ENCODE peak calls at places on chromosomes 13 and 19, in four cellular contexts. Z is SK-N-SH, G is K562, Y is H1. R is an unnamed sample.

GRCh38 chr13:59750860-59751259 is 412.9 kb downstream of the DIAPH3 start:
- DNase-seq in Z (peak), G (no peak), Y (peak), R (no peak)

GRCh38 chr13:92537485-92537884 is 689.1 kb upstream of the GPC6 start:
- DNase-seq in Z (no peak), G (no peak), Y (no peak), R (no peak)

GRCh38 chr19:7083076-7083956 is 13.8 kb downstream of the ZNF557 start:
- DNase-seq in Z (no peak), G (no peak), Y (no peak), R (no peak)

GRCh38 chr13:20492641-20493040 is 33.0 kb downstream of the CRYL1 start:
- DNase-seq in Z (no peak), G (peak), Y (peak), R (no peak)

GRCh38 chr19:38277549-38277948 is 13.2 kb downstream of the SPINT2 start:
- DNase-seq in Z (no peak), G (no peak), Y (no peak), R (no peak)

GRCh38 chr19:46495789-46496099 is at the start of gene PNMA8B:
- DNase-seq in Z (peak), G (peak), Y (peak), R (no peak)

GRCh38 chr19:44848036-44848804 is 2.1 kb downstream of the NECTIN2 start:
- DNase-seq in Z (peak), G (no peak), Y (peak), R (no peak)

GRCh38 chr19:46000497-46001246 is 5.4 kb downstream of the CCDC61 start:
- DNase-seq in Z (peak), G (peak), Y (peak), R (no peak)

GRCh38 chr19:49684251-49684982 is 5.0 kb upstream of the ADM5 start:
- DNase-seq in Z (peak), G (no peak), Y (peak), R (no peak)

GRCh38 chr19:38980583-38981374 is 5.2 kb upstream of the FBXO17 start:
- DNase-seq in Z (no peak), G (no peak), Y (no peak), R (no peak)

GRCh38 chr13:61592489-61592888 is 176.8 kb upstream of the PCDH20 start:
- DNase-seq in Z (no peak), G (no peak), Y (no peak), R (no peak)

GRCh38 chr13:93963266-93964131 is 516.0 kb downstream of the DCT start:
- DNase-seq in Z (no peak), G (no peak), Y (no peak), R (no peak)

GRCh38 chr13:66618702-66619101 is 611.4 kb downstream of the PCDH9 start:
- DNase-seq in Z (peak), G (peak), Y (no peak), R (no peak)

GRCh38 chr13:41075034-41075433 is 13.7 kb downstream of the WBP4 start:
- DNase-seq in Z (peak), G (peak), Y (no peak), R (no peak)

GRCh38 chr13:106340249-106340648 is 195.2 kb downstream of the EFNB2 start:
- DNase-seq in Z (no peak), G (no peak), Y (no peak), R (no peak)

GRCh38 chr13:109818891-109819290 is 32.5 kb upstream of the IRS2 start:
- DNase-seq in Z (no peak), G (no peak), Y (no peak), R (no peak)

GRCh38 chr19:35596366-35596999 is 10.5 kb downstream of the PMIS2 start:
- DNase-seq in Z (peak), G (peak), Y (no peak), R (peak)

GRCh38 chr19:55152017-55152416 is 3.0 kb upstream of the TNNT1 start:
- DNase-seq in Z (no peak), G (peak), Y (no peak), R (no peak)

GRCh38 chr13:40043759-40044158 is 388.3 kb downstream of the COG6 start:
- DNase-seq in Z (no peak), G (no peak), Y (no peak), R (no peak)

GRCh38 chr19:2613507-2614295 is 88.8 kb downstream of the GNG7 start:
- DNase-seq in Z (peak), G (peak), Y (peak), R (no peak)

GRCh38 chr13:93535256-93535655 is 308.6 kb downstream of the GPC6 start:
- DNase-seq in Z (no peak), G (no peak), Y (no peak), R (no peak)

GRCh38 chr13:27319404-27319803 is 48.8 kb downstream of the RASL11A start:
- DNase-seq in Z (no peak), G (no peak), Y (no peak), R (no peak)

GRCh38 chr19:48354332-48354992 is 9.3 kb downstream of the TMEM143 start:
- DNase-seq in Z (no peak), G (peak), Y (no peak), R (no peak)

GRCh38 chr19:48355555-48355954 is 8.2 kb downstream of the TMEM143 start:
- DNase-seq in Z (no peak), G (no peak), Y (no peak), R (no peak)

GRCh38 chr19:48351341-48351752 is 12.4 kb downstream of the TMEM143 start:
- DNase-seq in Z (peak), G (peak), Y (peak), R (no peak)

GRCh38 chr19:48350856-48351255 is 12.9 kb downstream of the TMEM143 start:
- DNase-seq in Z (no peak), G (no peak), Y (no peak), R (no peak)

GRCh38 chr19:48353682-48354081 is 10.1 kb downstream of the TMEM143 start:
- DNase-seq in Z (no peak), G (no peak), Y (no peak), R (no peak)
- TF ChIP-seq NRF1 in Z (no peak), G (no peak), Y (no peak), R (no peak)

GRCh38 chr13:113537909-113538688 is 46.5 kb upstream of the TFDP1 start:
- DNase-seq in Z (no peak), G (no peak), Y (no peak), R (no peak)

GRCh38 chr13:113540523-113540922 is 44.0 kb upstream of the TFDP1 start:
- DNase-seq in Z (no peak), G (no peak), Y (no peak), R (no peak)

GRCh38 chr13:113538689-113539058 is 45.9 kb upstream of the TFDP1 start:
- DNase-seq in Z (peak), G (no peak), Y (no peak), R (no peak)

GRCh38 chr13:113539822-113540221 is 44.7 kb upstream of the TFDP1 start:
- DNase-seq in Z (no peak), G (no peak), Y (no peak), R (no peak)

GRCh38 chr13:113539176-113539575 is 45.4 kb upstream of the TFDP1 start:
- DNase-seq in Z (no peak), G (no peak), Y (no peak), R (no peak)
- TF ChIP-seq GABPA in Z (no peak), G (no peak), Y (no peak), R (no peak)

GRCh38 chr13:112335135-112335534 is 41.0 kb upstream of the SPACA7 start:
- DNase-seq in Z (no peak), G (no peak), Y (no peak), R (no peak)
- TF ChIP-seq CTCF in Z (no peak), G (peak), Y (no peak), R (no peak)

DNA sequence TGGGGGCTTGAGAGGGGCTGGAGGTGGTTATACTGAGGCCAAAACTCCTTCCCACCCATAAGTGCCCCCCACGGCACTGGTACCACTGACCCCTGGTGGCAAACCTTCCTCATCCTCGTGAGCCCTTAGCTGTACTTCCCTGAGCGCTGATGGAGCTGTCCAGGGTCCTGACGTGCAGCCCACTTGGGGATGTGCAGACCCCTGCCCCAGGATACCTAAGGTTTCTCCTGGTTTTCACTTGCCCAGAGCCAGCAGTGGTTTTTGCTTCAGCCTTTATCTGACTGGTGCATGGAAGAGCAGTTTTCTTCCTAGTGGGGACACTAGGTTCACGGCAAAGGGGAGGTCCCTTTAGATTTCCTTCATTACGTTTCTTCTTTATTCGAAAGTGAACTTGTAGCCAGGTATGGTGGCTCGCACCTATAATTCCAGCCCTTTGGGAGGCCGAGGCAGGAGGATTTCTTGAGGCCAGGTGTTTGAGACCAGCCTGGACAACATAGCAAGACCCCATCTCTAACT is 28.7 kb upstream of the KCTD15 start:
- DNase-seq in Z (no peak), G (peak), Y (peak), R (no peak)
- TF ChIP-seq NRF1 in Z (no peak), G (no peak), Y (no peak), R (no peak)

DNA sequence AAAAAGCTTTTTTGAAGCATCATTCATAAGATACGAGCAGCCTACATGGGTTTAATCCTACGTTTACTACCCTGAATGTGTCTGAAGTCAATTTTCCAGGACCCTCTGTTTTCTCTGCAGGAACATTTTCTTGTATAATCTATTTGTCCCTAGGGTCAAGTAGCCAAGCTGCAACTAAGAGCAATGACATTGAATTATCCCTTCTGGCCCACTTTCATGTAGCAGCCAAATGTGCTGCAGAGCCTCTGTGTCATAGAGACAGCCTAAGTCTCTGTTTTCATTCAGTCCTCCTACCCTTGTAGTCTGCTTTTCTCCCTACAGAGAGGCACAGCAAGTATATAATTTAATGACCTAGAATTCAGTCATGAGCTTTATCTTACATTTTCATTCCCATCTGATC is 82.1 kb downstream of the ZAR1L start:
- DNase-seq in Z (peak), G (no peak), Y (no peak), R (no peak)
- TF ChIP-seq GABPA in Z (no peak), G (no peak), Y (no peak), R (no peak)

GRCh38 chr19:17436094-17436873 is 12.2 kb downstream of the TMEM221 start:
- DNase-seq in Z (no peak), G (no peak), Y (no peak), R (no peak)

GRCh38 chr19:17436874-17437267 is 11.6 kb downstream of the TMEM221 start:
- DNase-seq in Z (no peak), G (no peak), Y (no peak), R (no peak)

GRCh38 chr19:17445526-17446165 is 2.8 kb downstream of the TMEM221 start:
- DNase-seq in Z (no peak), G (no peak), Y (no peak), R (no peak)

GRCh38 chr19:17441241-17442135 is 7.0 kb downstream of the TMEM221 start:
- DNase-seq in Z (peak), G (peak), Y (peak), R (no peak)
- TF ChIP-seq CTCF in Z (peak), G (peak), Y (peak), R (peak)

DNA sequence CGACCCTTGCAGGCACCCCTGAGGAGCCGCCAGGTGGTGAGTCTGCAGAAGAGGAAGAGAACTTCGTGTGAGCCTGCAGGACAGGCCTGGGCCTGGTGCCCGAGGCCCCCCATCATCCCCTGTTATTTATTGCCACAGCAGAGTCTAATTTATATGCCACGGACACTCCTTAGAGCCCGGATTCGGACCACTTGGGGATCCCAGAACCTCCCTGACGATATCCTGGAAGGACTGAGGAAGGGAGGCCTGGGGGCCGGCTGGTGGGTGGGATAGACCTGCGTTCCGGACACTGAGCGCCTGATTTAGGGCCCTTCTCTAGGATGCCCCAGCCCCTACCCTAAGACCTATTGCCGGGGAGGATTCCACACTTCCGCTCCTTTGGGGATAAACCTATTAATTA is 5.4 kb downstream of the FSTL3 start:
- DNase-seq in Z (no peak), G (no peak), Y (no peak), R (no peak)
- TF ChIP-seq NRF1 in Z (no peak), G (no peak), Y (no peak), R (no peak)

DNA sequence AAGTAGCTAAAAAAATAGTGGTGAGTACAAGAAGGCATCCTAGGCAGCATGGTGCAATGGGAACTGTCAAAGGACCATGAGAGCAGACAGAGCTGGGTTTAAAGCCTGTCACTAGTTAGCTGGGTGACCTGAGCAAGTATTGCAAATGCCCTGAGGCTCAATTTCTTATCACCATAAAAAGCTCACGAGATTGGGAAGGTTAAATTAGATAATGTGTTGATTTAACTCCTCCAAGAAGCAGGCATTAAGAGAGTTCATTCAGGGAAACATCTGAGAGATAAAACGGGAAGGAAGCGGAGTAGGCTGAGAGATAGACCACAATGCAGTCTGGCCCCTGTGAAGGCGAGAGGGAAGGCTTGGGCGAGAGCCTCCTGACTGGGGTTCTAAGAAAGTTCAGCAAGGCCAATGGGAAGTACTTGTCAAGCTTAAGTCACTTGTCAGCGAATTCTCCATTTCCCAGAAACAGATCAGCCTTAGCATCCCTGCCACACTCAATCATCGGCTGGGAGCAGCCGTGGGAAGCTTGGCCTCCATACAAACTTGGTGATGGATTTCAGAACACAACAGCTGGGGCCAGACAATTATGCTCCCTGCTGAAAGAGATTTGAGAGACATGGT is 105.5 kb downstream of the POU4F1 start:
- DNase-seq in Z (peak), G (no peak), Y (no peak), R (no peak)
- TF ChIP-seq GABPA in Z (no peak), G (no peak), Y (no peak), R (no peak)

GRCh38 chr13:57212989-57213388 is 46.0 kb downstream of the PRR20E start:
- DNase-seq in Z (no peak), G (no peak), Y (no peak), R (no peak)
- TF ChIP-seq CTCF in Z (no peak), G (no peak), Y (no peak), R (no peak)